ENCODE peak calls at places on chromosomes 11 and 22, in seven cellular contexts. H, T, M, J, K, C and V are unnamed samples.

GRCh38 chr11:35063453-35063852 is 75.5 kb upstream of the CD44 start:
- DNase-seq in H (no peak), T (no peak), M (no peak), J (no peak), K (no peak), C (no peak), V (no peak)

GRCh38 chr22:37275622-37276021 is 6.7 kb upstream of the CYTH4 start:
- DNase-seq in H (no peak), T (no peak), M (no peak), J (no peak), K (no peak), C (no peak), V (no peak)

GRCh38 chr11:94597896-94598295 is 30.7 kb downstream of the PIWIL4 start:
- DNase-seq in H (no peak), T (no peak), M (no peak), J (peak), K (peak), C (no peak), V (no peak)

GRCh38 chr11:107928767-107929507 is 689 bp downstream of the RAB39A start:
- DNase-seq in H (peak), T (no peak), M (no peak), J (peak), K (peak), C (no peak), V (no peak)

GRCh38 chr11:14974021-14974698 is 2.0 kb upstream of the CALCA start:
- DNase-seq in H (no peak), T (no peak), M (no peak), J (no peak), K (peak), C (no peak), V (no peak)

GRCh38 chr22:39994566-39995345 is at the start of gene FAM83F:
- DNase-seq in H (peak), T (no peak), M (no peak), J (no peak), K (peak), C (no peak), V (no peak)

GRCh38 chr11:35402751-35403454 is 16.5 kb downstream of the SLC1A2 start:
- DNase-seq in H (no peak), T (no peak), M (no peak), J (no peak), K (no peak), C (no peak), V (no peak)

GRCh38 chr11:11977206-11977938 is 31.1 kb downstream of the DKK3 start:
- DNase-seq in H (peak), T (peak), M (peak), J (no peak), K (peak), C (peak), V (peak)

GRCh38 chr11:70200212-70200844 is 2.8 kb upstream of the FADD start:
- DNase-seq in H (no peak), T (no peak), M (no peak), J (no peak), K (no peak), C (no peak), V (no peak)

GRCh38 chr11:18312012-18312411 is 9.9 kb downstream of the HPS5 start:
- DNase-seq in H (no peak), T (no peak), M (peak), J (no peak), K (no peak), C (no peak), V (peak)

DNA sequence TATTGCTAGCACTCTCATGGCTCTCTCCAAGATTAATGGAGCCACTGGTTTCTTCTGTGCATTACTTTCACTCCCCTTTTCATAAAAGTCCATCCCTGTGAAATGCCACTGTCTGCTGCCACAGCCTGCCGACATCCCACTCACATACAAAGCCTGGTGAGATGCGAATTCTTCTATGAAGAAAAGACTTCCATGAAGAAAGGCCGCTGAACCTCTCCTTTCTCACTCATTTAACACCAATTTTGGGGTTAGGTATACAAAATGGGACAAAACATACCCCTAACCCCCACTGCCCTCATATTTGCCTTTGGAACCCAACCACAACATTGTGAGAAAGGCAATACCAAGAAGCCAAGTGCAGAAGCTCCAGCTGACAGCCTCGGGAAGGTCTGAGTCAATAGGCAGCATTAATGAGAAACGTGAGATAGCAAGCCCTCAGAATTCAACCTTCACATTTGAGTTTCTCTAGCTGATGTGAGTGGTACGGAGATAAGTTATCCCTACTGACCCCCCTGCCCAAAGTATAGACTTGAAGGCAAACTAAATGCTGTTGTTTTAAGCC is 156.4 kb downstream of the ATG16L2 start:
- DNase-seq in H (no peak), T (no peak), M (no peak), J (no peak), K (no peak), C (no peak), V (peak)
- H3K27ac ChIP-seq in H (no peak), T (no peak), M (peak), J (no peak), K (no peak), C (no peak), V (no peak)

GRCh38 chr11:44310198-44310455 is 188 bp upstream of the ALX4 start:
- DNase-seq in H (no peak), T (no peak), M (no peak), J (no peak), K (no peak), C (no peak), V (no peak)
- H3K4me3 ChIP-seq in H (no peak), T (peak), M (peak), J (no peak), K (peak), C (peak), V (no peak)

GRCh38 chr11:90738799-90739198 is 516.0 kb upstream of the CHORDC1 start:
- DNase-seq in H (no peak), T (no peak), M (no peak), J (no peak), K (no peak), C (no peak), V (no peak)

DNA sequence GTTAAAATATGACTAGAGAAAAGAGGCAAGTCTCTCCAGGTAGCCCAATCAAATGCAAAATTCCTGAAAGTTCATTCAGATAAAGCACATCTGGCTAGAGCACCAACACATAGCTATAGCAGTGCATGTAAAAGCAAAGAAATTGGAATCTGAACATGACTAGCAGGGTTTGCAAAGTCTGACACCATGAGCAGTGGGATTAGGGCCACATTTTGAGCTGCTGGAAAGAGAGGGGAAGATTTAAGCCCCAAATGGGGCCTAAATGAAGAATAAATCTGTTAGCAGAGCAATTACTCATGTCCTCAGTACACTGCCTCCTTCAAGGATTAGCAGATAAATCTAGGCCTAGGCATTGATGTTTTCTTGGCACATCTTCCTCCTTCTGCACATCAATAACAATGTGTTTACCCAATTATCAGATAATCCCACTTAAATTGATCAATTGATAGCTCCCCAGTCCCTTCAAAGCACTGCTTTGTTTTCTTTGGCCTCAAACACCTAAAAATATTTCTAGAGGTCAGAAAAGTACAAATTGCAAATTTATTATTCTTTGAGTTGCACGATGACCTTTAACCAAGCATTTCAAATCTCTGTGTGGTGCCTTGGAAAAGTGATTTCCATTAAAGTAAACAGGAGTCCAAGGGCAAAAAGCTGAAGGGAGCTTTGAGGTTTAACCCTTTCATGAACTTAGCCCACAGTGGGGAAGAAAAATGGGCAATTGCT is 514.6 kb upstream of the CHORDC1 start:
- DNase-seq in H (no peak), T (no peak), M (no peak), J (no peak), K (peak), C (no peak), V (no peak)
- H3K27ac ChIP-seq in H (no peak), T (no peak), M (no peak), J (no peak), K (no peak), C (no peak), V (no peak)

GRCh38 chr11:33259869-33260268 is 2.7 kb downstream of the HIPK3 start:
- DNase-seq in H (no peak), T (no peak), M (no peak), J (no peak), K (no peak), C (no peak), V (no peak)
- H3K4me3 ChIP-seq in H (no peak), T (peak), M (no peak), J (peak), K (peak), C (peak), V (peak)